ENCODE peak calls at places on chromosomes 1 and 21, in eight cellular contexts. One of them, this sample, is unnamed. For H3K9me3, H3K36me3 and H3K4me1, the result is how much of the 10 kb centered on the place peaks cover.

GRCh38 chr1:116420417-116421200 is 47.6 kb downstream of the ATP1A1 start:
- DNase-seq in transverse colon: no peak
- DNase-seq in cardiac muscle cell: no peak
- DNase-seq in neuronal stem cell: no peak
- DNase-seq in endothelial cell of umbilical vein: no peak
- DNase-seq in ascending aorta: no peak
- DNase-seq in uterus: no peak
- DNase-seq in CD8-positive, alpha-beta memory T cell: no peak
- DNase-seq in this sample: no peak

GRCh38 chr1:179012033-179012432 is 13.7 kb upstream of the FAM20B start:
- DNase-seq in CD8-positive, alpha-beta memory T cell: no peak
- DNase-seq in uterus: no peak
- DNase-seq in ascending aorta: no peak
- DNase-seq in cardiac muscle cell: peak
- DNase-seq in endothelial cell of umbilical vein: no peak
- DNase-seq in transverse colon: no peak
- DNase-seq in neuronal stem cell: no peak
- DNase-seq in this sample: no peak

GRCh38 chr1:166895766-166896165 is 19.7 kb upstream of the TADA1 start:
- DNase-seq in neuronal stem cell: no peak
- DNase-seq in ascending aorta: no peak
- DNase-seq in endothelial cell of umbilical vein: no peak
- DNase-seq in cardiac muscle cell: no peak
- DNase-seq in CD8-positive, alpha-beta memory T cell: no peak
- DNase-seq in uterus: no peak
- DNase-seq in transverse colon: no peak
- DNase-seq in this sample: no peak

GRCh38 chr1:51636765-51637522 is 20.1 kb downstream of the OSBPL9 start:
- DNase-seq in ascending aorta: peak
- DNase-seq in CD8-positive, alpha-beta memory T cell: no peak
- DNase-seq in cardiac muscle cell: peak
- DNase-seq in transverse colon: peak
- DNase-seq in uterus: peak
- DNase-seq in neuronal stem cell: no peak
- DNase-seq in endothelial cell of umbilical vein: peak
- DNase-seq in this sample: no peak

GRCh38 chr1:60386259-60386658 is 312.7 kb upstream of the C1orf87 start:
- DNase-seq in cardiac muscle cell: no peak
- DNase-seq in endothelial cell of umbilical vein: no peak
- DNase-seq in CD8-positive, alpha-beta memory T cell: no peak
- DNase-seq in ascending aorta: no peak
- DNase-seq in neuronal stem cell: no peak
- DNase-seq in uterus: no peak
- DNase-seq in transverse colon: no peak
- DNase-seq in this sample: no peak

GRCh38 chr1:53645690-53646078 is 93.3 kb downstream of the GLIS1 start:
- DNase-seq in endothelial cell of umbilical vein: no peak
- DNase-seq in uterus: no peak
- DNase-seq in cardiac muscle cell: no peak
- DNase-seq in transverse colon: no peak
- DNase-seq in neuronal stem cell: no peak
- DNase-seq in CD8-positive, alpha-beta memory T cell: no peak
- DNase-seq in ascending aorta: no peak
- DNase-seq in this sample: no peak

GRCh38 chr1:228668553-228669400 is 66.5 kb upstream of the RHOU start:
- DNase-seq in endothelial cell of umbilical vein: no peak
- DNase-seq in uterus: no peak
- DNase-seq in ascending aorta: no peak
- DNase-seq in transverse colon: no peak
- DNase-seq in cardiac muscle cell: peak
- DNase-seq in CD8-positive, alpha-beta memory T cell: no peak
- DNase-seq in neuronal stem cell: no peak
- DNase-seq in this sample: no peak

GRCh38 chr1:7218210-7218832 is 433.1 kb downstream of the CAMTA1 start:
- DNase-seq in neuronal stem cell: peak
- DNase-seq in ascending aorta: no peak
- DNase-seq in cardiac muscle cell: peak
- DNase-seq in endothelial cell of umbilical vein: peak
- DNase-seq in uterus: no peak
- DNase-seq in transverse colon: peak
- DNase-seq in CD8-positive, alpha-beta memory T cell: no peak
- DNase-seq in this sample: no peak

GRCh38 chr1:116983112-116983511 is 18.4 kb upstream of the CD101 start:
- DNase-seq in ascending aorta: no peak
- DNase-seq in neuronal stem cell: no peak
- DNase-seq in endothelial cell of umbilical vein: no peak
- DNase-seq in CD8-positive, alpha-beta memory T cell: no peak
- DNase-seq in cardiac muscle cell: no peak
- DNase-seq in uterus: no peak
- DNase-seq in transverse colon: no peak
- DNase-seq in this sample: no peak

DNA sequence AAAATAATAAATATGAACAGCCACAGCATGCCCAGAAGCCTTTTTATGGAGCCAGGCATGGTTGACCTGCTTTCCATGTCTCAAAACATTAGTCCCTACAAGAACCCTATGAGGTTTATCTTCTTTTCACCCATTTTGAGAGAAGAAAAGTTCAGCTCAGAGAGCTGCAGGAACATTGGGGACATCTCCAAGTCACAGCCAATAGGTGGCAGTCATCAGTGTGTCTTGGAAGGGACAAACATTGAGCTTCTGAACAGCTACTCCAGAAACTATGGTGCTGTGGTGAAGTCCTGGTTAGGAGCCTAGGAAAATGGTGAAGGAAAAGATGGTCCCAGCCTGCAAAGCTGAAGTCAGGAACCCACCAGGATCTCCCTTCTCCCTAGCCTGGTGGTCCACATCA is 73.6 kb downstream of the JMJD4 start:
- DNase-seq in CD8-positive, alpha-beta memory T cell: no peak
- DNase-seq in transverse colon: no peak
- DNase-seq in endothelial cell of umbilical vein: no peak
- DNase-seq in neuronal stem cell: no peak
- DNase-seq in ascending aorta: no peak
- DNase-seq in uterus: no peak
- DNase-seq in cardiac muscle cell: no peak
- DNase-seq in this sample: no peak
- H3K9me3 ChIP-seq in CD8-positive, alpha-beta memory T cell: half or more
- H3K9me3 ChIP-seq in transverse colon: half or more
- H3K9me3 ChIP-seq in endothelial cell of umbilical vein: under half
- H3K9me3 ChIP-seq in neuronal stem cell: half or more
- H3K9me3 ChIP-seq in ascending aorta: half or more
- H3K9me3 ChIP-seq in uterus: half or more
- H3K9me3 ChIP-seq in cardiac muscle cell: under half
- H3K9me3 ChIP-seq in this sample: under half

GRCh38 chr21:44390886-44391285 is 37.5 kb downstream of the TRPM2 start:
- DNase-seq in uterus: no peak
- DNase-seq in transverse colon: no peak
- DNase-seq in cardiac muscle cell: no peak
- DNase-seq in neuronal stem cell: no peak
- DNase-seq in endothelial cell of umbilical vein: no peak
- DNase-seq in CD8-positive, alpha-beta memory T cell: no peak
- DNase-seq in ascending aorta: no peak
- DNase-seq in this sample: no peak

GRCh38 chr21:44391345-44392091 is 38.1 kb downstream of the TRPM2 start:
- DNase-seq in uterus: no peak
- DNase-seq in endothelial cell of umbilical vein: no peak
- DNase-seq in ascending aorta: peak
- DNase-seq in cardiac muscle cell: no peak
- DNase-seq in CD8-positive, alpha-beta memory T cell: no peak
- DNase-seq in transverse colon: peak
- DNase-seq in neuronal stem cell: no peak
- DNase-seq in this sample: no peak

GRCh38 chr21:44394733-44395132 is 41.3 kb downstream of the TRPM2 start:
- DNase-seq in transverse colon: no peak
- DNase-seq in uterus: no peak
- DNase-seq in cardiac muscle cell: no peak
- DNase-seq in endothelial cell of umbilical vein: no peak
- DNase-seq in CD8-positive, alpha-beta memory T cell: no peak
- DNase-seq in ascending aorta: no peak
- DNase-seq in neuronal stem cell: no peak
- DNase-seq in this sample: no peak

GRCh38 chr21:44392916-44393315 is 39.5 kb downstream of the TRPM2 start:
- DNase-seq in ascending aorta: no peak
- DNase-seq in transverse colon: no peak
- DNase-seq in CD8-positive, alpha-beta memory T cell: no peak
- DNase-seq in neuronal stem cell: no peak
- DNase-seq in uterus: no peak
- DNase-seq in cardiac muscle cell: no peak
- DNase-seq in endothelial cell of umbilical vein: no peak
- DNase-seq in this sample: no peak

GRCh38 chr21:44392185-44392584 is 38.8 kb downstream of the TRPM2 start:
- DNase-seq in endothelial cell of umbilical vein: no peak
- DNase-seq in uterus: no peak
- DNase-seq in transverse colon: no peak
- DNase-seq in ascending aorta: no peak
- DNase-seq in CD8-positive, alpha-beta memory T cell: no peak
- DNase-seq in neuronal stem cell: no peak
- DNase-seq in cardiac muscle cell: no peak
- DNase-seq in this sample: no peak
- H3K36me3 ChIP-seq in endothelial cell of umbilical vein: under half
- H3K36me3 ChIP-seq in uterus: under half
- H3K36me3 ChIP-seq in transverse colon: under half
- H3K36me3 ChIP-seq in ascending aorta: under half
- H3K36me3 ChIP-seq in CD8-positive, alpha-beta memory T cell: under half
- H3K36me3 ChIP-seq in neuronal stem cell: under half
- H3K36me3 ChIP-seq in cardiac muscle cell: under half
- H3K36me3 ChIP-seq in this sample: under half

DNA sequence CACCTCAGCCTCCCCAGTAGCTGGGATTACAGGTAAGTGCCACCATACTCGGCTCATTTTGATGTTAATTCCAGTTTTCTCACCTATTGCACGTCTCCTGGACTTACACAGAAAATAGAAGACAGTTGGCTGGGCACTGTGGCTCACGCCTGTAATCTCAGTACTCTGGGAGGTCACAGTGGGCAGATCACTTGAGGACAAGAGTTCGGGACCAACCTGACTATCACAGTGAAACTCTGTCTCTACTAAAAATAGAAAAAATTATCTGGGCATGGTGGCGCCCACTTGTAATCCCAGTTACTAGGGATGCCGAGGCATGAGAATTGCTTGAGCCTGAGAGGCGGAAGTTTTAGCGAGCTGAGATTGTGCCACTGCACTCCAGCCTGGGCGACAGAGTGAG is 44.1 kb downstream of the DYRK1A start:
- DNase-seq in transverse colon: no peak
- DNase-seq in uterus: no peak
- DNase-seq in CD8-positive, alpha-beta memory T cell: no peak
- DNase-seq in endothelial cell of umbilical vein: no peak
- DNase-seq in neuronal stem cell: no peak
- DNase-seq in ascending aorta: no peak
- DNase-seq in cardiac muscle cell: no peak
- DNase-seq in this sample: no peak
- H3K4me1 ChIP-seq in transverse colon: half or more
- H3K4me1 ChIP-seq in uterus: under half
- H3K4me1 ChIP-seq in CD8-positive, alpha-beta memory T cell: half or more
- H3K4me1 ChIP-seq in endothelial cell of umbilical vein: under half
- H3K4me1 ChIP-seq in neuronal stem cell: under half
- H3K4me1 ChIP-seq in ascending aorta: under half
- H3K4me1 ChIP-seq in cardiac muscle cell: under half
- H3K4me1 ChIP-seq in this sample: under half

GRCh38 chr1:248229360-248229908 is 1.8 kb upstream of the OR2M4 start:
- DNase-seq in uterus: no peak
- DNase-seq in ascending aorta: no peak
- DNase-seq in neuronal stem cell: no peak
- DNase-seq in transverse colon: no peak
- DNase-seq in cardiac muscle cell: no peak
- DNase-seq in CD8-positive, alpha-beta memory T cell: no peak
- DNase-seq in endothelial cell of umbilical vein: no peak
- DNase-seq in this sample: no peak

GRCh38 chr1:248231117-248231516 is at the start of gene OR2M4:
- DNase-seq in uterus: no peak
- DNase-seq in CD8-positive, alpha-beta memory T cell: no peak
- DNase-seq in transverse colon: no peak
- DNase-seq in neuronal stem cell: no peak
- DNase-seq in endothelial cell of umbilical vein: no peak
- DNase-seq in cardiac muscle cell: no peak
- DNase-seq in ascending aorta: no peak
- DNase-seq in this sample: no peak

DNA sequence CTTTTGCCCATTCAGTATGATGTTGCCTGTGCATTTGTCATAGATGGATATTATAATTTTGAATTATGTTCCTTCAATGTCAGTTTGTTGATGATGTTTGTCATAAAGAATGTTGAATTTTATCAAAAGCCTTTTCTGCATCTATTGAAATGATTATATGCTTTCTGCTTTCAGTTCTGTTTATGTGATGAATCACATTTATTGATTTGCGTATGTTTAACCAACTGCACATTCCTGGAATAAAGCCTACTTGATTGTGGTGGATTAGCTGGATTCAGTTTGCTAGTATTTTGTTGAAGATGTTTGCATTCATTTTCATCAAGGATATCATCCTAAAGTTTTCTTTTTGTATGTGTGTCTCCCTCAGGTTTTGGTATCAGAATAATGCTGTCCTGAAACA is 5.7 kb upstream of the OR2M4 start:
- DNase-seq in transverse colon: no peak
- DNase-seq in cardiac muscle cell: no peak
- DNase-seq in uterus: no peak
- DNase-seq in ascending aorta: no peak
- DNase-seq in CD8-positive, alpha-beta memory T cell: no peak
- DNase-seq in neuronal stem cell: no peak
- DNase-seq in endothelial cell of umbilical vein: no peak
- DNase-seq in this sample: no peak
- H3K9me3 ChIP-seq in transverse colon: under half
- H3K9me3 ChIP-seq in cardiac muscle cell: under half
- H3K9me3 ChIP-seq in uterus: under half
- H3K9me3 ChIP-seq in ascending aorta: under half
- H3K9me3 ChIP-seq in CD8-positive, alpha-beta memory T cell: under half
- H3K9me3 ChIP-seq in neuronal stem cell: under half
- H3K9me3 ChIP-seq in endothelial cell of umbilical vein: under half
- H3K9me3 ChIP-seq in this sample: under half

This sample was measured in iPS DF 6.9.